ENCODE peak calls at places on chromosomes 11 and 22, in eight cellular contexts. A, Y, T, D, M, G, H and B are unnamed samples.

GRCh38 chr22:35467788-35468187 is 67.8 kb downstream of the MCM5 start:
- DNase-seq in T (no peak), H (no peak), D (no peak), G (peak), M (no peak), Y (no peak), A (peak), B (peak)

GRCh38 chr11:69919659-69920499 is 100.7 kb upstream of the FGF3 start:
- DNase-seq in A (no peak), T (no peak), D (no peak), H (no peak), G (no peak), Y (peak), M (no peak), B (no peak)

GRCh38 chr11:124892131-124892530 is 5.5 kb downstream of the ROBO4 start:
- DNase-seq in T (no peak), Y (no peak), D (no peak), A (no peak), H (no peak), G (peak), M (no peak), B (no peak)

GRCh38 chr11:73143126-73143838 is 1.2 kb upstream of the FCHSD2 start:
- DNase-seq in D (peak), H (peak), M (peak), T (no peak), A (no peak), Y (no peak), G (peak), B (peak)

GRCh38 chr22:21624880-21625791 is 4.7 kb downstream of the YDJC start:
- DNase-seq in M (no peak), G (no peak), T (no peak), Y (no peak), D (no peak), H (no peak), A (no peak), B (no peak)

GRCh38 chr11:11010624-11011127 is 152.8 kb upstream of the ZBED5 start:
- DNase-seq in G (peak), M (no peak), Y (peak), T (peak), A (peak), D (no peak), H (peak), B (peak)

GRCh38 chr11:7892059-7892699 is 38.9 kb downstream of the OR10A6 start:
- DNase-seq in H (no peak), A (no peak), G (no peak), M (peak), T (no peak), D (peak), Y (peak), B (no peak)

GRCh38 chr22:27573280-27573711 is 228.3 kb downstream of the MN1 start:
- DNase-seq in A (peak), H (no peak), T (no peak), D (no peak), M (no peak), G (no peak), Y (no peak), B (peak)

GRCh38 chr11:40387240-40387980 is 1072.0 kb downstream of the LRRC4C start:
- DNase-seq in Y (no peak), M (no peak), A (no peak), T (no peak), G (no peak), D (no peak), H (peak), B (no peak)

DNA sequence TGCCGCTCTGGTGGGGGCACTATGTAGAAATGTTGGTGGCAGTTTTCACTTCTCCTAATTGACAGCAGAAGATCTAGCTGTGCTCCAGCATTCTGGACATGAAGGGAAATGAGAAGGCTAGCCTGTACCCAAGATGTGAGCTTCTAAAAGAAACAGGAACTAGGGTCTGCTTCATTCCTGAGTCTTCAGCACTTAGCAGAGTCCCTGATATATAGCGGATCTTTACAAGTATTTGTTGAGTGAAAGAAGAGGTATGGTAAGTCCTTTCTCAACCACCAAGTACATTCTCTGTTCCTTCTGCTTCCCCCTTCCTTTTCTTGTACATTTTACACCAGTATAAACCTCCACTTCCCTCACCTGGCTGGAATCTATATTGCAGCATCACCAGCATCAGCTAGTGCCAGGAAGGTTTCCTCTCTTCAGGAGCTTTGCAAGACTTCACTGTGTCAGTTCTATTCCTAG is 408.3 kb upstream of the CADM1 start:
- DNase-seq in D (peak), T (no peak), M (peak), A (peak), G (no peak), H (peak), Y (no peak), B (peak)
- TF ChIP-seq CTCF in D (peak), T (no peak), M (peak), A (peak), G (peak), H (peak), Y (no peak), B (peak)

DNA sequence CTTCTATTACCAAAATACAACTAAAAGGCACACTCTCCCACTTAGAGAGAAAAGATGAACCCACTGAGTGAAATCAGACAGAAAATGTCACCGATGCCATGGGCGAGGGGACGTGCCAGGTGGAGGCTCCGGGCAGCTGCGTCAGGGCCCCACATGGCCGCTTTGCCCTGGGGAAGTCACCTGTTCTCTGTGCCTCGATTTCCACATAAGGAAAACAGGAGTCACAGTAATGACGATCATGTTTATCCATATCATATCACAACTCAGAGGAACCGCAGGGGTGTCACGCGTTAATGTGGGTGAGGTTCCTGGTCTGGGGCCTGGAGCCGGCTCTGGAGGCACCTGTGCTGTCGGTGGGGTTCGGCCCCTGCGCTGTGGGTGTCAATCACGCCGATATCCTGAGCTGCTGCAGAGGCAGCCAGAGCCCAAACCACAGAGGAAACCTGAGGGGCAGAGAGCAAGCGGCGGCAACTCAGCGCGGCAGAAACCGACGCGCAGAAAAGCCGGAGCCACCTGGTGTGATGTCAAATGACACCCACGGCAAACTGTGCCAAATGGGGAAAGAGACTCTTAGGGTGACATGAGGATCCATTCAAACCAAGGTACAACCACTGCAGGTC is 243.7 kb downstream of the BRD1 start:
- DNase-seq in A (no peak), Y (no peak), M (no peak), H (no peak), D (no peak), G (peak), T (no peak), B (no peak)
- TF ChIP-seq EZH2phosphoT487 in A (no peak), Y (no peak), M (no peak), H (no peak), D (no peak), G (no peak), T (no peak), B (no peak)

DNA sequence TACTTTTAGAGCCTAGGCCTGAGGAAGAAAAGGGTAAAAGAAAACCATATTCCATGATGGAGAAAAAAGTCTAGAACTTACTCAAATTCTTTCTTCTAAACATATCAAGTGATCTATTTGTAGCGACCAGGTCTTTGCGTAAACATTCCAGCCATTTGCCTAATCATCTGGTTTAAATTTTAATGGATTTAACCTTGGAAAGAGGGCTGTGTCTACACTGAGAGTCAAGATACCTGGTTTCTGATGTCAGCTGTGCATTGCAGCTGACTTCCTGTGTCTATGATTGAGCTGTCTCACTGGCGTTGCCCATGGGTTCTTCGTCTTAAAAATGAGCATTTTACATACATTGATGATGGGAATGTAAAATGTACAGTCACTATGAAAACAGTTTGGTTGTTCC is 10.0 kb upstream of the TMEM123 start:
- DNase-seq in M (no peak), A (no peak), D (peak), H (peak), T (no peak), Y (no peak), G (no peak), B (no peak)
- TF ChIP-seq CTCF in M (no peak), A (no peak), D (no peak), H (no peak), T (no peak), Y (no peak), G (no peak), B (no peak)

DNA sequence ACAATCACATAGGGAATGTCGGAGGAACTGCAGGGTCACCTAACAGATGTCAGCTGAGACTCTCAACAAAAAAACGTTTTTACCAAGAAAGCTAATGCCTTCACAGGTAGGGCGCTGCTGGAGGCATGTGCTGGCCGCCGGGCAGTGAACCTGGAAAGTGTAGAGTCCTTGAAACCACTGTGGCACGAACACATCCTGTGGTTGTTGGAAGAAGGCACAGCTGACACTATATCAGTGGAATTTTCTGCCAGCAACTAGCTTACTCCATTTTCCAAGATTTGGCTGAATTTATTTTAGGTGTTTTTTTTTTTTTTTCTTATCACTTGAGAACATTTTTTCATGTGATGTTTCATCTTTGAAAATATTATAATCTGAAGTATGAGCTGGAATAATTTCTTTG is 14.2 kb downstream of the TRMU start:
- DNase-seq in T (no peak), G (no peak), A (no peak), H (no peak), M (no peak), D (no peak), Y (no peak), B (no peak)
- TF ChIP-seq EZH2phosphoT487 in T (no peak), G (no peak), A (no peak), H (no peak), M (no peak), D (no peak), Y (no peak), B (no peak)